ENCODE peak calls at places on chromosomes 13 and 19, in six cellular contexts. One of them, this sample, is unnamed. For H3K36me3, the result is how much of the 10 kb centered on the place peaks cover.

GRCh38 chr13:41004875-41005693 is 14.0 kb downstream of the ELF1 start:
- DNase-seq in ascending aorta: no peak
- DNase-seq in GM23338: no peak
- DNase-seq in cardiac muscle cell: no peak
- DNase-seq in RWPE2: no peak
- DNase-seq in Peyer's patch: no peak
- DNase-seq in this sample: no peak

GRCh38 chr19:2627319-2627829 is 75.1 kb downstream of the GNG7 start:
- DNase-seq in cardiac muscle cell: no peak
- DNase-seq in ascending aorta: peak
- DNase-seq in GM23338: no peak
- DNase-seq in Peyer's patch: peak
- DNase-seq in RWPE2: peak
- DNase-seq in this sample: peak

GRCh38 chr19:10884273-10884672 is 12.9 kb downstream of the CARM1 start:
- DNase-seq in cardiac muscle cell: peak
- DNase-seq in ascending aorta: no peak
- DNase-seq in RWPE2: no peak
- DNase-seq in Peyer's patch: no peak
- DNase-seq in GM23338: no peak
- DNase-seq in this sample: no peak

GRCh38 chr19:547836-548720 is 4.2 kb downstream of the GZMM start:
- DNase-seq in Peyer's patch: no peak
- DNase-seq in GM23338: no peak
- DNase-seq in ascending aorta: no peak
- DNase-seq in RWPE2: no peak
- DNase-seq in cardiac muscle cell: no peak
- DNase-seq in this sample: no peak

GRCh38 chr13:42474954-42475353 is 99.0 kb upstream of the TNFSF11 start:
- DNase-seq in Peyer's patch: no peak
- DNase-seq in cardiac muscle cell: no peak
- DNase-seq in ascending aorta: no peak
- DNase-seq in RWPE2: no peak
- DNase-seq in GM23338: no peak
- DNase-seq in this sample: peak

GRCh38 chr13:90806905-90807304 is 540.6 kb upstream of the MIR17HG start:
- DNase-seq in RWPE2: no peak
- DNase-seq in GM23338: no peak
- DNase-seq in Peyer's patch: no peak
- DNase-seq in ascending aorta: no peak
- DNase-seq in cardiac muscle cell: no peak
- DNase-seq in this sample: peak

GRCh38 chr19:10116085-10116865 is 3.4 kb downstream of the EIF3G start:
- DNase-seq in cardiac muscle cell: no peak
- DNase-seq in ascending aorta: no peak
- DNase-seq in RWPE2: no peak
- DNase-seq in Peyer's patch: no peak
- DNase-seq in GM23338: no peak
- DNase-seq in this sample: peak

GRCh38 chr13:41613984-41614581 is 156.7 kb downstream of the RGCC start:
- DNase-seq in RWPE2: no peak
- DNase-seq in GM23338: no peak
- DNase-seq in cardiac muscle cell: no peak
- DNase-seq in ascending aorta: peak
- DNase-seq in Peyer's patch: no peak
- DNase-seq in this sample: peak

GRCh38 chr19:47022541-47023447 is 3.2 kb downstream of the NPAS1 start:
- DNase-seq in RWPE2: no peak
- DNase-seq in GM23338: peak
- DNase-seq in cardiac muscle cell: no peak
- DNase-seq in ascending aorta: no peak
- DNase-seq in Peyer's patch: no peak
- DNase-seq in this sample: no peak
- H3K4me3 ChIP-seq in RWPE2: no peak
- H3K4me3 ChIP-seq in GM23338: peak
- H3K4me3 ChIP-seq in cardiac muscle cell: no peak
- H3K4me3 ChIP-seq in ascending aorta: no peak
- H3K4me3 ChIP-seq in Peyer's patch: no peak
- H3K4me3 ChIP-seq in this sample: no peak

DNA sequence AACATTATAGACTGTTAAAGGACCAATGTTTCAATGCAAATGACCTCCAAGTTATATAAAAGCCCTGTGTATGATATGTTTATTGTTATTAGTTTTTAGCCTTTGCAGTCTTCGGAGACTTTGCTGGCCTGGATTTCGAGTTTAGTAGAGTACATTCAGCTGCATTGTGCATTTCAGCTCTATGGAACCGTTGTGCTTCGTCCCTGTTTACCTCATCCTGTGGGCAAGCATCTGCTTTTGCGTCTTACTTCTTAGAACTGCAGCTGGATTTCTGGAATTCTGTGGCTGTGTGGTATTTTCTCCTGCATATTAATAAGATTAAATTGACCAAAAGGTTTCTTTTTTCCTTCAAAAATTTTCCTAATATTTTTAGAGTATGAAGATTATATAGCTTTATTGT is 138.6 kb downstream of the KCNRG start:
- DNase-seq in ascending aorta: no peak
- DNase-seq in RWPE2: no peak
- DNase-seq in cardiac muscle cell: no peak
- DNase-seq in GM23338: no peak
- DNase-seq in Peyer's patch: no peak
- DNase-seq in this sample: no peak
- H3K36me3 ChIP-seq in ascending aorta: under half
- H3K36me3 ChIP-seq in RWPE2: under half
- H3K36me3 ChIP-seq in cardiac muscle cell: under half
- H3K36me3 ChIP-seq in GM23338: under half
- H3K36me3 ChIP-seq in Peyer's patch: under half
- H3K36me3 ChIP-seq in this sample: under half

GRCh38 chr13:71865858-71866172 is 1.2 kb downstream of the DACH1 start:
- DNase-seq in RWPE2: peak
- DNase-seq in GM23338: peak
- DNase-seq in ascending aorta: no peak
- DNase-seq in cardiac muscle cell: no peak
- DNase-seq in Peyer's patch: no peak
- DNase-seq in this sample: no peak
- H3K4me3 ChIP-seq in RWPE2: no peak
- H3K4me3 ChIP-seq in GM23338: peak
- H3K4me3 ChIP-seq in ascending aorta: peak
- H3K4me3 ChIP-seq in cardiac muscle cell: peak
- H3K4me3 ChIP-seq in Peyer's patch: peak
- H3K4me3 ChIP-seq in this sample: peak

GRCh38 chr19:50288954-50289353 is 40.2 kb downstream of the KCNC3 start:
- DNase-seq in Peyer's patch: no peak
- DNase-seq in ascending aorta: no peak
- DNase-seq in GM23338: no peak
- DNase-seq in RWPE2: no peak
- DNase-seq in cardiac muscle cell: no peak
- DNase-seq in this sample: no peak
- H3K36me3 ChIP-seq in Peyer's patch: under half
- H3K36me3 ChIP-seq in ascending aorta: under half
- H3K36me3 ChIP-seq in GM23338: under half
- H3K36me3 ChIP-seq in RWPE2: under half
- H3K36me3 ChIP-seq in cardiac muscle cell: under half
- H3K36me3 ChIP-seq in this sample: under half

GRCh38 chr13:100675660-100676129 is 1.1 kb upstream of the TMTC4 start:
- DNase-seq in ascending aorta: no peak
- DNase-seq in cardiac muscle cell: no peak
- DNase-seq in Peyer's patch: no peak
- DNase-seq in GM23338: peak
- DNase-seq in RWPE2: no peak
- DNase-seq in this sample: no peak
- H3K4me3 ChIP-seq in ascending aorta: peak
- H3K4me3 ChIP-seq in cardiac muscle cell: peak
- H3K4me3 ChIP-seq in Peyer's patch: peak
- H3K4me3 ChIP-seq in GM23338: peak
- H3K4me3 ChIP-seq in RWPE2: peak
- H3K4me3 ChIP-seq in this sample: peak

DNA sequence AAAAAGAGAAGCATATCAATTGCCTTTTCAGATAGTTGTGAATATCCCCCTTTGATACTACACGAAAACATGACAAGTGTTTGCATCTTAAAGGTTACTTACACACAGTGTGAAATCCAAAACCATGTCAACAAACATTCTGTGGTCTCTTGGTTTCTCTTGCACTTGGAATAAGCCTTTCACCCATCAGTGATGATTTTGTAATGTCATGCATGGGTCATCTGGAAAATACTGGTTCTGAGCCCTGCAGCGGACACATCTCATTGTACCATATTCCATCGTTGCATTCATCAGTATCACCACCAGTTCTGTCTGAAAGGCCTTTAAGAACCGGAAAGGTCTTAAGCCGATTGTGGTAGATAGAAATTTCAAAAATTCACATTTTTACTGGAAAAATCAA is 65.4 kb upstream of the SOX1 start:
- DNase-seq in cardiac muscle cell: no peak
- DNase-seq in Peyer's patch: no peak
- DNase-seq in RWPE2: no peak
- DNase-seq in GM23338: no peak
- DNase-seq in ascending aorta: no peak
- DNase-seq in this sample: no peak
- H3K36me3 ChIP-seq in cardiac muscle cell: under half
- H3K36me3 ChIP-seq in Peyer's patch: under half
- H3K36me3 ChIP-seq in RWPE2: under half
- H3K36me3 ChIP-seq in GM23338: under half
- H3K36me3 ChIP-seq in ascending aorta: under half
- H3K36me3 ChIP-seq in this sample: under half